ENCODE peak calls at places on chromosomes 13 and 19, in ten cellular contexts. Q, U, I, G, P, A, E, L, J and S are unnamed samples.

GRCh38 chr13:29359181-29359580 is 236.3 kb downstream of the SLC7A1 start:
- DNase-seq in Q (no peak), U (no peak), I (no peak), G (no peak), P (no peak), A (no peak), E (no peak), L (no peak), J (no peak), S (no peak)

GRCh38 chr13:64753606-64754005 is 2476.5 kb downstream of the PCDH9 start:
- DNase-seq in Q (no peak), U (no peak), I (no peak), G (no peak), P (no peak), A (no peak), E (no peak), L (no peak), J (no peak), S (no peak)

GRCh38 chr19:2167896-2168618 is 4.3 kb downstream of the DOT1L start:
- DNase-seq in Q (peak; percentile 47), U (no peak), I (no peak), G (no peak), P (no peak), A (no peak), E (no peak), L (no peak), J (no peak), S (peak; percentile 63)

GRCh38 chr19:1064661-1065605 is 2.0 kb upstream of the ARHGAP45 start:
- DNase-seq in Q (peak; percentile 73), U (no peak), I (no peak), G (peak; percentile 59), P (peak; percentile 72), A (peak; percentile 54), E (peak; percentile 64), L (peak; percentile 74), J (no peak), S (peak; percentile 81)

GRCh38 chr19:18500820-18501219 is 21.1 kb downstream of the ELL start:
- DNase-seq in Q (no peak), U (no peak), I (no peak), G (no peak), P (no peak), A (no peak), E (no peak), L (no peak), J (no peak), S (no peak)

GRCh38 chr13:20415288-20415644 is 110.4 kb downstream of the CRYL1 start:
- DNase-seq in Q (no peak), U (no peak), I (no peak), G (no peak), P (no peak), A (no peak), E (no peak), L (no peak), J (no peak), S (no peak)

GRCh38 chr13:24502567-24503375 is 9.8 kb downstream of the PARP4 start:
- DNase-seq in Q (peak; percentile 53), U (no peak), I (no peak), G (no peak), P (no peak), A (no peak), E (no peak), L (no peak), J (no peak), S (peak; percentile 62)

GRCh38 chr19:41218615-41219507 is at the start of gene AXL:
- DNase-seq in Q (peak; percentile 59), U (no peak), I (peak; percentile 92), G (no peak), P (peak; percentile 50), A (no peak), E (no peak), L (no peak), J (no peak), S (peak; percentile 64)

GRCh38 chr19:37933965-37934364 is 27.0 kb downstream of the SIPA1L3 start:
- DNase-seq in Q (no peak), U (no peak), I (no peak), G (no peak), P (no peak), A (peak; percentile 8), E (no peak), L (no peak), J (no peak), S (no peak)

GRCh38 chr13:71464673-71465072 is 402.3 kb downstream of the DACH1 start:
- DNase-seq in Q (no peak), U (no peak), I (no peak), G (no peak), P (no peak), A (no peak), E (no peak), L (no peak), J (no peak), S (no peak)

GRCh38 chr13:60351326-60351725 is 45.7 kb upstream of the TDRD3 start:
- DNase-seq in Q (no peak), U (no peak), I (no peak), G (no peak), P (no peak), A (no peak), E (no peak), L (no peak), J (no peak), S (no peak)

GRCh38 chr19:16400911-16401675 is 70.7 kb downstream of the EPS15L1 start:
- DNase-seq in Q (no peak), U (no peak), I (peak; percentile 89), G (no peak), P (no peak), A (no peak), E (peak; percentile 24), L (no peak), J (no peak), S (no peak)

GRCh38 chr13:38350114-38350617 is 515 bp downstream of the UFM1 start:
- DNase-seq in Q (peak; percentile 77), U (peak; percentile 15), I (peak; percentile 85), G (peak; percentile 20), P (no peak), A (peak; percentile 39), E (peak; percentile 32), L (peak; percentile 40), J (no peak), S (peak; percentile 70)

GRCh38 chr19:6579450-6580178 is 11.3 kb downstream of the CD70 start:
- DNase-seq in Q (no peak), U (no peak), I (no peak), G (no peak), P (no peak), A (no peak), E (no peak), L (no peak), J (no peak), S (no peak)

GRCh38 chr19:13914777-13915176 is 8.8 kb downstream of the CC2D1A start:
- DNase-seq in Q (no peak), U (no peak), I (no peak), G (no peak), P (no peak), A (no peak), E (no peak), L (no peak), J (no peak), S (no peak)

GRCh38 chr19:46503848-46504453 is 8.3 kb upstream of the PNMA8B start:
- DNase-seq in Q (no peak), U (no peak), I (no peak), G (no peak), P (no peak), A (no peak), E (no peak), L (no peak), J (no peak), S (no peak)

GRCh38 chr19:13604902-13605586 is 98.8 kb upstream of the CACNA1A start:
- DNase-seq in Q (no peak), U (no peak), I (no peak), G (no peak), P (no peak), A (no peak), E (no peak), L (no peak), J (no peak), S (no peak)

GRCh38 chr13:73702419-73703071 is 431.7 kb downstream of the KLF12 start:
- DNase-seq in Q (no peak), U (no peak), I (no peak), G (no peak), P (no peak), A (no peak), E (no peak), L (peak; percentile 23), J (no peak), S (no peak)

GRCh38 chr19:56146904-56147303 is 5.8 kb downstream of the ZNF444 start:
- DNase-seq in Q (no peak), U (no peak), I (no peak), G (no peak), P (no peak), A (no peak), E (no peak), L (no peak), J (no peak), S (no peak)

GRCh38 chr19:3369337-3370213 is 3.2 kb downstream of the NFIC start:
- DNase-seq in Q (peak; percentile 47), U (no peak), I (no peak), G (no peak), P (no peak), A (no peak), E (no peak), L (no peak), J (no peak), S (peak; percentile 63)

GRCh38 chr19:50362656-50363424 is 2.6 kb downstream of the NAPSA start:
- DNase-seq in Q (no peak), U (no peak), I (no peak), G (no peak), P (no peak), A (no peak), E (no peak), L (no peak), J (no peak), S (no peak)